ENCODE peak calls at places on chromosomes 7 and 10, in four cellular contexts. X is foreskin keratinocyte, O is tibial nerve, M is pancreas. F is an unnamed sample.

GRCh38 chr7:128737867-128738390 is 1.2 kb upstream of the CALU start:
- DNase-seq in X (peak), O (no peak), M (no peak), F (no peak)

GRCh38 chr7:46786995-46787394 is 794.9 kb downstream of the TNS3 start:
- DNase-seq in X (no peak), O (no peak), M (no peak), F (no peak)

GRCh38 chr10:3623746-3624145 is 161.3 kb downstream of the KLF6 start:
- DNase-seq in X (no peak), O (no peak), M (no peak), F (no peak)

GRCh38 chr7:96697822-96698221 is 11.8 kb downstream of the SEM1 start:
- DNase-seq in X (no peak), O (no peak), M (no peak), F (no peak)

GRCh38 chr10:44947356-44948152 is 12.0 kb upstream of the RASSF4 start:
- DNase-seq in X (peak), O (no peak), M (no peak), F (peak)

GRCh38 chr7:128904381-128905197 is 5.9 kb downstream of the KCP start:
- DNase-seq in X (no peak), O (peak), M (no peak), F (no peak)

GRCh38 chr7:73864981-73865711 is 4.2 kb downstream of the TMEM270 start:
- DNase-seq in X (no peak), O (no peak), M (no peak), F (no peak)

GRCh38 chr7:134691820-134692705 is 45.4 kb downstream of the BPGM start:
- DNase-seq in X (no peak), O (no peak), M (no peak), F (peak)

GRCh38 chr10:124251317-124251716 is 157.9 kb upstream of the CHST15 start:
- DNase-seq in X (no peak), O (no peak), M (no peak), F (no peak)

GRCh38 chr7:135254-135653 is 57.1 kb upstream of the FAM20C start:
- DNase-seq in X (no peak), O (no peak), M (no peak), F (no peak)

GRCh38 chr7:7539152-7539551 is 3.5 kb upstream of the COL28A1 start:
- DNase-seq in X (no peak), O (no peak), M (no peak), F (no peak)

GRCh38 chr7:147015999-147016398 is 899.4 kb downstream of the CNTNAP2 start:
- DNase-seq in X (no peak), O (no peak), M (no peak), F (no peak)

GRCh38 chr10:28980264-28980663 is 302.9 kb downstream of the BAMBI start:
- DNase-seq in X (no peak), O (no peak), M (no peak), F (no peak)

GRCh38 chr10:95237376-95238170 is 43.5 kb downstream of the ACSM6 start:
- DNase-seq in X (no peak), O (no peak), M (no peak), F (no peak)

GRCh38 chr10:71132321-71132810 is 80.0 kb upstream of the UNC5B start:
- DNase-seq in X (no peak), O (no peak), M (peak), F (no peak)

GRCh38 chr7:105940111-105940510 is 23.0 kb upstream of the CDHR3 start:
- DNase-seq in X (no peak), O (no peak), M (no peak), F (no peak)

GRCh38 chr10:100374137-100374655 is 27.2 kb downstream of the SCD start:
- DNase-seq in X (no peak), O (no peak), M (no peak), F (no peak)

GRCh38 chr7:7681191-7681935 is 37.0 kb downstream of the RPA3 start:
- DNase-seq in X (peak), O (peak), M (no peak), F (no peak)

GRCh38 chr7:464177-464711 is 55.4 kb downstream of the PDGFA start:
- DNase-seq in X (no peak), O (no peak), M (peak), F (no peak)

GRCh38 chr10:15881542-15881941 is 21.2 kb upstream of the MINDY3 start:
- DNase-seq in X (no peak), O (no peak), M (no peak), F (no peak)

GRCh38 chr7:99324559-99324958 is 1.1 kb upstream of the ARPC1A start:
- DNase-seq in X (no peak), O (no peak), M (no peak), F (no peak)

GRCh38 chr7:55206235-55207029 is 158.7 kb upstream of the LANCL2 start:
- DNase-seq in X (no peak), O (no peak), M (no peak), F (no peak)

GRCh38 chr7:121000091-121000983 is 11.8 kb downstream of the CPED1 start:
- DNase-seq in X (no peak), O (no peak), M (no peak), F (no peak)

GRCh38 chr7:18573410-18574234 is 78.1 kb downstream of the HDAC9 start:
- DNase-seq in X (no peak), O (no peak), M (no peak), F (peak)

GRCh38 chr7:18572885-18573284 is 77.3 kb downstream of the HDAC9 start:
- DNase-seq in X (no peak), O (no peak), M (no peak), F (no peak)

GRCh38 chr7:18574235-18574540 is 78.6 kb downstream of the HDAC9 start:
- DNase-seq in X (no peak), O (no peak), M (no peak), F (peak)

GRCh38 chr7:18570441-18570840 is 74.9 kb downstream of the HDAC9 start:
- DNase-seq in X (no peak), O (no peak), M (no peak), F (no peak)

DNA sequence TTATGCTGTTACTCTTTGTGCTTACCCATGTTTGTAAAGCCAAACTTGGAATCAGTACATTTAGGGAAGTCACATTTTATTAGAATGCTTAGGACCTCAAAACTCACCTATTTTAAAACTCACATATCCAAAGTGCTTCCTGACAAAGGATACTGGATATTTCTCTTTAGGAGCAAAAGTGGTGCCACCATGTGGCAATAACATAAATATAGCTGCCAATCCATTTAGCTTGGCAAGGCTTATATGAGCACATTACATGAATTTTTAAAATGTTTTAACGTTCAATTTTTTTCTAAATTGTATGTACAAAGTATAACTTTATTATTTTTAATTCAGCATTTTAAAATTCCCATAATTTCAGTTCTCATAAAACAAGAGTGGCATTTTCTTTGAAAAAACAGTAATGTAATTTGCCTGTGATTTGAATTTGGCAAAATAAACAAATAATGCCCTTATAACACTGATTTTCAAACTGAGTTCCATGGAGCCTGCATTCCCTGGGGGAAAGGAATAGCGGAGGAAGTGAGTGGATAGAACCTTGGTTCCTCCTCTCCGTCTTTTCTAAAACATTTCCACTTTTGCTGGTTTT is 75.4 kb downstream of the HDAC9 start:
- DNase-seq in X (peak), O (no peak), M (no peak), F (no peak)
- TF ChIP-seq CTCF in X (peak), O (peak), M (peak), F (peak)

DNA sequence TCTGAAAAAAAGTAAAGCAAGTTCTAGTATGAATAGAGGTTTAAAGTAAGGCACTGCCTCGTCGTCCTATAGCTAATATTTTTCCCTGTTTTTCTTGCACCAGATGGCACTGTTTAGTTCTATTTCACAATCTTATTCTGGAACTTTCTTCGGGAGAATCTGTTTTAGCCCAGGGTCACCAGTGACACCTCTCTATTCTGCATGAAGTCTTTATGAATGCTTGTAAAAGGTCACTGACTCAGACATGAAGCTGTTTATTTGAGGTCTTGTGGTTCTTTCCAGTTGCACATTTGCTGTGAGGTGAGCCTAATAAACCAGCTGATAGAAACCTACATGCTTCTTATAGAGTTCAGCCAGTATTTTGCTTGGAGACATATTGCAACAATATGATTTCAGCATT is 444.3 kb downstream of the AUTS2 start:
- DNase-seq in X (peak), O (no peak), M (no peak), F (no peak)
- TF ChIP-seq CTCF in X (peak), O (peak), M (no peak), F (no peak)

DNA sequence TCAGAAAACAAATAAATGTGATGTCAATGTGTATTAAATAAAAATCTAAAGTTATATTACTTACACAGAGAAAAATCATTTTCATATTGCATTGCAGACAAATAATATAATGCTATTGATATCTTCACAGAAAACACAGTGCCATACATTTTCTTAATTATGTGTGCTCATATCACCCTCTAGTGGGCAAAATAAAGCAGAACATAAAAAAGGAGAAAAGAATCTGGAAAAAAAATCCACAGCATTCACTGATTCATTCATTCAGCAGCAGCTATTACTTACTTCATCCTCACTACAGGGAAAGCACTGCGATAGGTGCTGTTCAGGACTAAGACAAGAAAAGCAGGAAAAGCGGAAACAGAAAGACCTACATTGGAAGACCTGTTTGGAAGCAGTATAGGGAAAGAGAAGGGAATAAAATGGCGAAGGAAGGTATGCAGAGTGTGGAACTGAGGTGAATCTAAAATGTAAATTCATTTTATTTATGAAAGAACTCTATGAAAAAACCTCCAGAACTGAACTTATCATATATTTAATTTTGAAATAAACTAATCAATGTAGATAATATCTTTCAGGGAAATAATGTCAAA is 73.2 kb downstream of the POT1 start:
- DNase-seq in X (peak), O (no peak), M (no peak), F (no peak)
- TF ChIP-seq CTCF in X (peak), O (peak), M (peak), F (peak)

GRCh38 chr10:84613336-84614021 is 285.1 kb downstream of the CCSER2 start:
- DNase-seq in X (peak), O (no peak), M (no peak), F (no peak)
- TF ChIP-seq CTCF in X (peak), O (no peak), M (peak), F (no peak)

GRCh38 chr10:68121020-68121743 is 11.9 kb downstream of the MYPN start:
- DNase-seq in X (no peak), O (no peak), M (no peak), F (no peak)
- TF ChIP-seq CTCF in X (no peak), O (no peak), M (no peak), F (no peak)

DNA sequence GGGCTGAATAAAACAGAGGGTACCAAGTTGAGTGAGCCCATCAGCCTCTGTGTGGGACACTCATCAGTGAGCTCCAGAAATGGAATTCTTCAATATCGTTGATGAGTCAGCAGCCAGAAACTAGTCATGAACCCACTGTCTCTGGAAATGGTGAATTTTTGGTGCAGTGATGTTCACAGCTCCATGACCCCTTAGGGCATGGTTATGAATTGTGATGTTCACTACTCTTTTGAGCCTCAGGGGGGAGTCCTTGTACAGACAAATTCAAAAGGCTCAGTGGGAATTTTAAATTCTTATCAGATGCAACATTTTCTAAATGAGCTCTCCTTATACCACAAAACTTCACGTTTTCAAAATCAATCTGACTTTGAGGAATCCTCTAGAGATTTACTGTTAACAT is 335.7 kb downstream of the PHTF2 start:
- DNase-seq in X (peak), O (no peak), M (no peak), F (no peak)
- TF ChIP-seq CTCF in X (peak), O (peak), M (peak), F (peak)

GRCh38 chr10:49516216-49516970 is 22.5 kb downstream of the ERCC6 start:
- DNase-seq in X (no peak), O (no peak), M (no peak), F (no peak)

GRCh38 chr10:49509904-49510303 is 29.0 kb downstream of the ERCC6 start:
- DNase-seq in X (no peak), O (no peak), M (no peak), F (no peak)

GRCh38 chr10:49508654-49509053 is 30.3 kb downstream of the ERCC6 start:
- DNase-seq in X (no peak), O (no peak), M (no peak), F (no peak)

GRCh38 chr10:49508249-49508648 is 30.7 kb downstream of the ERCC6 start:
- DNase-seq in X (no peak), O (no peak), M (no peak), F (no peak)

GRCh38 chr10:49512121-49512809 is 26.7 kb downstream of the ERCC6 start:
- DNase-seq in X (peak), O (no peak), M (no peak), F (no peak)
- TF ChIP-seq CTCF in X (peak), O (peak), M (peak), F (no peak)

GRCh38 chr10:129496995-129497394 is 30.0 kb downstream of the MGMT start:
- DNase-seq in X (no peak), O (no peak), M (no peak), F (no peak)

GRCh38 chr10:129495697-129496096 is 28.7 kb downstream of the MGMT start:
- DNase-seq in X (no peak), O (no peak), M (no peak), F (no peak)

GRCh38 chr10:129500617-129501339 is 33.7 kb downstream of the MGMT start:
- DNase-seq in X (peak), O (no peak), M (no peak), F (no peak)

GRCh38 chr10:129501652-129502436 is 34.8 kb downstream of the MGMT start:
- DNase-seq in X (peak), O (no peak), M (peak), F (no peak)

GRCh38 chr10:129498680-129499079 is 31.6 kb downstream of the MGMT start:
- DNase-seq in X (no peak), O (no peak), M (no peak), F (no peak)
- TF ChIP-seq CTCF in X (peak), O (no peak), M (no peak), F (no peak)

F was measured in ascending aorta.